ENCODE peak calls at places on chromosomes 4 and X, in four cellular contexts. V is K562, K is GM12878, H is H1. N is an unnamed sample.

GRCh38 chr4:110249687-110250387 is 51.4 kb upstream of the ELOVL6 start:
- DNase-seq in K (no peak), V (no peak), H (no peak), N (no peak)

GRCh38 chrX:28609003-28609402 is 21.8 kb downstream of the IL1RAPL1 start:
- DNase-seq in H (no peak), V (no peak), K (no peak), N (no peak)

GRCh38 chr4:144906181-144906895 is 191.7 kb downstream of the ANAPC10 start:
- DNase-seq in H (no peak), V (no peak), K (peak), N (peak)

GRCh38 chrX:10166731-10167149 is 10.0 kb downstream of the CLCN4 start:
- DNase-seq in H (no peak), V (no peak), K (no peak), N (no peak)

GRCh38 chr4:19492611-19493010 is 759.1 kb upstream of the SLIT2 start:
- DNase-seq in H (no peak), K (no peak), V (no peak), N (peak)

GRCh38 chrX:155767101-155767878 is 113.9 kb upstream of the VAMP7 start:
- DNase-seq in V (peak), K (peak), H (peak), N (peak)

GRCh38 chr4:121338506-121338905 is 42.3 kb downstream of the QRFPR start:
- DNase-seq in K (no peak), V (no peak), H (no peak), N (no peak)

GRCh38 chrX:357693-358471 is 28.8 kb downstream of the PPP2R3B start:
- DNase-seq in V (no peak), H (no peak), K (no peak), N (peak)

GRCh38 chr4:112514079-112514448 is 1.9 kb downstream of the NEUROG2 start:
- DNase-seq in K (no peak), H (no peak), V (no peak), N (no peak)

GRCh38 chrX:140744085-140744484 is 34.5 kb downstream of the LINC00632 start:
- DNase-seq in V (no peak), H (no peak), K (no peak), N (no peak)

GRCh38 chr4:155954939-155955338 is 1.3 kb upstream of the CTSO start:
- DNase-seq in V (no peak), K (no peak), H (no peak), N (peak)

GRCh38 chr4:120870279-120870673 is 52.2 kb downstream of the PRDM5 start:
- DNase-seq in H (peak), K (no peak), V (no peak), N (no peak)

GRCh38 chr4:177596035-177596434 is 153.8 kb upstream of the AGA start:
- DNase-seq in K (no peak), V (peak), H (peak), N (peak)

GRCh38 chrX:15413101-15413500 is 28.9 kb upstream of the VEGFD start:
- DNase-seq in H (no peak), V (no peak), K (no peak), N (no peak)

GRCh38 chr4:84126061-84126787 is 372.9 kb downstream of the NKX6-1 start:
- DNase-seq in V (no peak), H (no peak), K (no peak), N (no peak)

GRCh38 chr4:91113130-91113706 is 986.0 kb downstream of the CCSER1 start:
- DNase-seq in H (no peak), K (peak), V (peak), N (peak)

GRCh38 chr4:170849969-170850368 is 760.2 kb upstream of the AADAT start:
- DNase-seq in V (no peak), K (peak), H (no peak), N (no peak)

GRCh38 chr4:13640149-13640671 is 12.7 kb upstream of the BOD1L1 start:
- DNase-seq in H (peak), K (no peak), V (no peak), N (peak)

GRCh38 chr4:64539234-64539849 is 130.1 kb upstream of the TECRL start:
- DNase-seq in V (peak), H (no peak), K (peak), N (peak)

GRCh38 chrX:81729269-81729777 is 527.4 kb downstream of the SH3BGRL start:
- DNase-seq in K (no peak), H (no peak), V (no peak), N (no peak)

GRCh38 chrX:113059714-113060113 is 219.1 kb upstream of the AMOT start:
- DNase-seq in H (no peak), K (no peak), V (no peak), N (no peak)

GRCh38 chr4:79651516-79651915 is 243.5 kb upstream of the GK2 start:
- DNase-seq in K (no peak), V (no peak), H (peak), N (no peak)

GRCh38 chr4:42786350-42787070 is 106.0 kb upstream of the GRXCR1 start:
- DNase-seq in V (no peak), K (no peak), H (no peak), N (no peak)

GRCh38 chrX:112081781-112082482 is 644 bp downstream of the TRPC5 start:
- DNase-seq in V (no peak), H (no peak), K (no peak), N (no peak)

GRCh38 chr4:145230726-145231125 is 50.3 kb upstream of the OTUD4 start:
- DNase-seq in H (no peak), V (no peak), K (no peak), N (peak)

GRCh38 chr4:132587626-132588025 is 561.5 kb upstream of the PCDH10 start:
- DNase-seq in H (no peak), K (no peak), V (no peak), N (no peak)

GRCh38 chr4:113871080-113871479 is 108.4 kb downstream of the ARSJ start:
- DNase-seq in V (no peak), K (no peak), H (no peak), N (no peak)

GRCh38 chrX:134625315-134625718 is 33.0 kb downstream of the PLAC1 start:
- DNase-seq in K (no peak), V (no peak), H (no peak), N (no peak)

GRCh38 chrX:13120017-13120416 is 75.6 kb upstream of the FAM9C start:
- DNase-seq in V (peak), K (no peak), H (no peak), N (peak)

GRCh38 chr4:28654618-28655017 is 1794.0 kb downstream of the STIM2 start:
- DNase-seq in V (no peak), H (no peak), K (no peak), N (peak)

GRCh38 chrX:5595570-5595969 is 633.1 kb downstream of the NLGN4X start:
- DNase-seq in V (no peak), K (no peak), H (no peak), N (no peak)

GRCh38 chr4:7973545-7973981 is 33.9 kb upstream of the AFAP1 start:
- DNase-seq in V (no peak), K (no peak), H (no peak), N (peak)

GRCh38 chr4:128608006-128608405 is 201.5 kb upstream of the JADE1 start:
- DNase-seq in V (no peak), K (no peak), H (no peak), N (no peak)

GRCh38 chr4:64899563-64899962 is 490.3 kb upstream of the TECRL start:
- DNase-seq in K (no peak), V (no peak), H (no peak), N (no peak)

GRCh38 chr4:845233-845835 is 19.4 kb upstream of the CPLX1 start:
- DNase-seq in K (no peak), V (no peak), H (no peak), N (peak)

DNA sequence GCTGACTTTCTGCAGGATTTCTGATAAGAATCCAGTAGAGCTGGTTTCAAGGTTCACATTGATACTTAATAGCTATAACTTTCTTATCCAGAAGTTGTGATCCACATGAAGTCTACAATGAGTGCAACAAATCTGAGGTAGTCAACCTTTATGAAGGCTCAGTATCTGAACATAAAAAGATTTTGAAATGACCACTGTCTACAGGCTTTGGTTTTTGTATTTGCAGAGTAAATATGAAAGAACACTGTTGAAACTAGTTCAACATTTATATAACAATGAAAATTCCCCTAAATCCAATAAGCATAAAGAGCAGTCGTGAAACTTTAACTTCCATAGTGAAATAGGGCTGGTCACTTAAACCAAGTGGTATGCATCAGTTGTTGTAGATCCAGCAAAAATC is 55.6 kb upstream of the RLIM start:
- DNase-seq in K (no peak), H (no peak), V (no peak), N (no peak)
- TF ChIP-seq CHD1 in K (no peak), H (no peak), V (no peak), N (no peak)

GRCh38 chr4:174855043-174855442 is 26.0 kb upstream of the GLRA3 start:
- DNase-seq in K (no peak), H (no peak), V (no peak), N (no peak)
- TF ChIP-seq CHD1 in K (no peak), H (no peak), V (no peak), N (no peak)

GRCh38 chrX:45300638-45301037 is 100.0 kb upstream of the DIPK2B start:
- DNase-seq in K (no peak), V (no peak), H (no peak), N (no peak)

GRCh38 chrX:45295587-45295986 is 94.9 kb upstream of the DIPK2B start:
- DNase-seq in V (no peak), K (no peak), H (no peak), N (peak)
- TF ChIP-seq CHD1 in V (no peak), K (no peak), H (no peak), N (no peak)

GRCh38 chr4:173919861-173920260 is 363.6 kb downstream of the FBXO8 start:
- DNase-seq in V (no peak), K (no peak), H (no peak), N (no peak)

GRCh38 chr4:173930329-173930967 is 353.0 kb downstream of the FBXO8 start:
- DNase-seq in K (no peak), V (no peak), H (no peak), N (no peak)

GRCh38 chr4:173929921-173930320 is 353.5 kb downstream of the FBXO8 start:
- DNase-seq in H (no peak), K (no peak), V (no peak), N (no peak)

GRCh38 chr4:173919196-173919595 is 364.3 kb downstream of the FBXO8 start:
- DNase-seq in V (no peak), K (no peak), H (no peak), N (peak)

DNA sequence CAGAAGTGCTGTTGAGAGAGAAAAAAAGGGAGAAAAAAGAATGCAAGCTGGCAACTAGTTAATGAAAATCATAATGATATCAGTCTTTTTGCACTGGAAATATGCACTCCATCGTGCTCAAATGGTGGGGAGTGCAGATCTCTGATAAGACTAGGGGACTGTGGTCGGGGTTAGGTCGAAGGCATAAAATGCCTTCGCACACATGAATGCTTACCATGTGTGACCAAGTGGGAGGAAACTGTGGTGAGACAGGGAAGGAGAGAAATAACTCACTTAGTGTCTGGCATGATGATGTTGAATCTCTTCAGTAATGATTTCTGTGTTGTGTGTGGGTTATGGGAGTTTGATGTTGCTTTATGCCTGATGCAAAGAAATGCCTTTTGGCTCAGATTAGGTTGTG is 358.9 kb downstream of the FBXO8 start:
- DNase-seq in H (no peak), V (no peak), K (no peak), N (no peak)
- TF ChIP-seq CHD1 in H (no peak), V (no peak), K (no peak), N (no peak)

GRCh38 chr4:53113433-53114215 is 251.5 kb downstream of the RASL11B start:
- DNase-seq in K (no peak), H (no peak), V (no peak), N (peak)
- TF ChIP-seq CHD1 in K (no peak), H (no peak), V (no peak), N (no peak)

GRCh38 chrX:40096395-40097091 is 1.2 kb downstream of the BCOR start:
- DNase-seq in K (no peak), V (no peak), H (no peak), N (peak)
- TF ChIP-seq CHD1 in K (no peak), V (no peak), H (no peak), N (no peak)

GRCh38 chr4:56147371-56147770 is 198.6 kb downstream of the CEP135 start:
- DNase-seq in V (no peak), K (no peak), H (no peak), N (peak)
- TF ChIP-seq CHD1 in V (no peak), K (no peak), H (no peak), N (no peak)

DNA sequence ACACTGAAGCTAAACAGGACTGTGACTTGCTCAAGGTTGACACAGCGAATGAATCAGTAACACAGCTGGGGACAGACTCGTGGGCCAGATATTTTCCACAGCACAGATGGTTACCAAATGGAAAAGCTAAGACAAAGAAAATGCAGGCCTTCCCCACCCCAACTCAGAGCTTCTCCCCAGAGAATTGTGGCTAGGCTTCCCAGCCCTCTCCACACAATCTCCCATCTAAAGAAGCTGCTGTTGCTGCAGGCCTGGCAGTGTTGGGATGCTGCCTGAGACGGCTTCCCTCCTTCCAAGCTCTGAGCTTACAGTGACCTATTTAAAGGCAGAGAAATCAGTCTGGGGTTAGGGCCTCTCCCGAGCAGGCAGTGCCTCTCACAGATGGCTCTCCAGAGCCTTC is 46.5 kb upstream of the PGRMC1 start:
- DNase-seq in K (no peak), V (no peak), H (no peak), N (no peak)
- TF ChIP-seq CHD1 in K (no peak), V (no peak), H (no peak), N (no peak)

DNA sequence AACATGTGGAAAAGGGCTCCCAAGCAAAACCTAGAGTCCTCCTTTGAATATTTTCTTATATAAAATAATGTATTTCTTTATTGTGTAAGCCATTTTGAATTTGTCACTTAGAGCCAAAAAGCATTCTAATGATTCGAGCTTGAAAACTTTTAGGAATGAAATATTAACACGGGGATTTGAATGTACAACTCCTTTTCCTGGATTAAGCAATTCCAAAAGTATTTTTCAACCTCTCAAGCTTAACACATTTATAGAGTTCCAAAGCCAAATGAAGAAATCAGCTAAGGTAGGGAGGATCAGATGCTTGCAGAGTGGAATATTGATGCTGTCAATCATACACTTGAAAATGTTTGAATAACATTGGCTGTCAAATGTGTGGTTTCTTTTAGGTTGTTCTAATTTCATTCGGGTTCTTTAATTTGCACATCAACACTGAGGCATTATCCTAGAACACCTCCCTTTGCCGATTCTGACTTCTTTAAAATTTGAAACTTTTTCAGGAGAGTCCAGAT is 67.2 kb upstream of the ETNPPL start:
- DNase-seq in V (no peak), H (no peak), K (no peak), N (no peak)
- TF ChIP-seq CHD1 in V (no peak), H (no peak), K (no peak), N (no peak)